ENCODE peak calls at places on chromosomes 1 and 21, in ten cellular contexts. Q is NCI-H510A treated with DMSO at 0.1 percent for 48 hours; Z is effector memory CD4-positive, alpha-beta T cell; H is EL; L is adrenal gland; X is cardiac septum; R is A549; V is activated CD4-positive, alpha-beta T cell treated with anti-CD3 and anti-CD28 coated beads for 24 hours; M is pancreas; E is NCI-H1105. O is an unnamed sample.

GRCh38 chr1:86868477-86868876 is 45.4 kb downstream of the SELENOF start:
- DNase-seq in X (no peak), L (no peak), Z (no peak), H (no peak), R (no peak), M (no peak), V (no peak), Q (no peak), E (no peak), O (no peak)

GRCh38 chr1:27142464-27142863 is 12.5 kb downstream of the SLC9A1 start:
- DNase-seq in M (no peak), Q (peak; percentile 31), V (no peak), R (no peak), X (no peak), L (no peak), H (no peak), E (no peak), Z (no peak), O (no peak)

GRCh38 chr1:47951026-47951425 is 46.2 kb downstream of the TRABD2B start:
- DNase-seq in H (no peak), Q (no peak), E (no peak), X (no peak), M (no peak), L (no peak), Z (no peak), R (no peak), V (no peak), O (no peak)

GRCh38 chr1:232510367-232511110 is 119.4 kb downstream of the SIPA1L2 start:
- DNase-seq in X (no peak), Q (no peak), V (no peak), Z (no peak), R (no peak), M (no peak), E (no peak), H (no peak), L (no peak), O (no peak)

GRCh38 chr1:111183681-111184080 is 16.8 kb downstream of the DENND2D start:
- DNase-seq in M (no peak), V (no peak), Q (no peak), L (no peak), E (no peak), R (no peak), H (no peak), X (no peak), Z (no peak), O (no peak)

GRCh38 chr1:233244183-233244582 is 51.3 kb downstream of the PCNX2 start:
- DNase-seq in X (no peak), L (no peak), Q (no peak), V (no peak), Z (no peak), M (no peak), R (peak; percentile 35), H (peak; percentile 37), E (no peak), O (no peak)

GRCh38 chr1:245382981-245383380 is 228.2 kb downstream of the KIF26B start:
- DNase-seq in R (no peak), V (no peak), Z (no peak), E (no peak), H (no peak), L (no peak), Q (no peak), X (peak; percentile 29), M (no peak), O (no peak)

GRCh38 chr1:241413386-241413785 is 56.4 kb upstream of the RGS7 start:
- DNase-seq in M (no peak), R (no peak), E (no peak), L (peak; percentile 30), Q (no peak), H (peak; percentile 97), X (no peak), V (no peak), Z (no peak), O (no peak)

GRCh38 chr1:152756872-152757271 is 953 bp upstream of the KPRP start:
- DNase-seq in V (no peak), R (no peak), M (no peak), X (no peak), Z (no peak), Q (no peak), L (no peak), E (no peak), H (no peak), O (no peak)

GRCh38 chr21:36454706-36455105 is 25.2 kb downstream of the CLDN14 start:
- DNase-seq in Z (no peak), X (no peak), R (no peak), E (no peak), L (no peak), M (no peak), V (no peak), H (no peak), Q (no peak), O (no peak)

GRCh38 chr1:22376976-22377375 is 74.7 kb upstream of the ZBTB40 start:
- DNase-seq in E (no peak), R (no peak), Z (no peak), V (no peak), M (no peak), H (peak; percentile 54), Q (no peak), L (peak; percentile 34), X (no peak), O (no peak)

GRCh38 chr1:48571303-48571987 is 99.4 kb upstream of the SPATA6 start:
- DNase-seq in L (no peak), M (no peak), R (no peak), Z (no peak), E (no peak), X (no peak), V (no peak), Q (no peak), H (no peak), O (no peak)

GRCh38 chr1:156598731-156599432 is 2.4 kb downstream of the GPATCH4 start:
- DNase-seq in E (no peak), X (peak; percentile 4), H (no peak), Z (no peak), V (no peak), Q (no peak), M (peak; percentile 9), L (no peak), R (no peak), O (no peak)

GRCh38 chr1:222928212-222928611 is 113.4 kb downstream of the DISP1 start:
- DNase-seq in X (peak; percentile 83), E (no peak), Z (no peak), V (no peak), R (no peak), M (peak; percentile 64), L (peak; percentile 77), Q (peak; percentile 91), H (no peak), O (peak; percentile 12)

GRCh38 chr1:3891329-3891867 is 8.7 kb downstream of the C1orf174 start:
- DNase-seq in L (no peak), R (no peak), X (no peak), M (no peak), V (no peak), Q (no peak), H (no peak), E (no peak), Z (no peak), O (no peak)

GRCh38 chr1:45359882-45360513 is 19.8 kb upstream of the MUTYH start:
- DNase-seq in R (no peak), Q (peak; percentile 55), M (no peak), V (peak; percentile 32), L (peak; percentile 86), H (peak; percentile 62), Z (no peak), E (peak; percentile 41), X (no peak), O (no peak)

GRCh38 chr1:240499012-240499411 is 112.9 kb downstream of the GREM2 start:
- DNase-seq in Z (no peak), H (peak; percentile 65), X (no peak), Q (no peak), L (no peak), E (no peak), M (no peak), R (no peak), V (no peak), O (no peak)

GRCh38 chr1:231550448-231550781 is 21.9 kb downstream of the TSNAX start:
- DNase-seq in M (no peak), X (no peak), H (peak; percentile 15), V (no peak), L (no peak), R (peak; percentile 43), Q (peak; percentile 7), Z (no peak), E (no peak), O (no peak)

GRCh38 chr1:41641483-41641829 is 157.0 kb upstream of the EDN2 start:
- DNase-seq in H (no peak), E (no peak), R (no peak), L (no peak), X (no peak), Q (no peak), Z (no peak), V (no peak), M (no peak), O (no peak)

GRCh38 chr1:39181311-39181710 is 23.2 kb upstream of the MACF1 start:
- DNase-seq in E (no peak), L (no peak), H (no peak), R (no peak), V (no peak), X (no peak), Q (no peak), Z (no peak), M (no peak), O (no peak)

GRCh38 chr1:60281360-60281932 is 207.9 kb upstream of the C1orf87 start:
- DNase-seq in H (peak; percentile 62), E (peak; percentile 80), V (no peak), X (no peak), L (peak; percentile 71), M (peak; percentile 62), Z (no peak), Q (peak; percentile 96), R (peak; percentile 47), O (peak; percentile 37)

GRCh38 chr1:2968471-2968881 is 52.8 kb upstream of the ACTRT2 start:
- DNase-seq in L (no peak), V (no peak), H (no peak), R (no peak), E (no peak), Q (no peak), X (no peak), M (peak; percentile 63), Z (no peak), O (no peak)

GRCh38 chr1:211487082-211487481 is 4.9 kb downstream of the RD3 start:
- DNase-seq in E (no peak), V (no peak), Z (no peak), X (peak; percentile 49), Q (no peak), L (no peak), R (no peak), M (no peak), H (no peak), O (no peak)